ENCODE peak calls at places on chromosomes 4 and X, in seven cellular contexts. X is spleen; O is kidney glomerular epithelial cell; C is ureter; N is type B pancreatic cell; E is foreskin fibroblast; H is activated CD8-positive, alpha-beta memory T cell treated with anti-CD3 and anti-CD28 coated beads for 48 hours. R is an unnamed sample.

GRCh38 chr4:71132486-71132885 is 139.0 kb downstream of the DCK start:
- DNase-seq in X (no peak), O (no peak), C (no peak), N (no peak), E (no peak), H (no peak), R (no peak)

GRCh38 chrX:135112096-135112729 is 8.1 kb downstream of the ETDB start:
- DNase-seq in X (no peak), O (peak), C (no peak), N (no peak), E (peak), H (no peak), R (no peak)

GRCh38 chrX:37871626-37872302 is 24.4 kb upstream of the DYNLT3 start:
- DNase-seq in X (no peak), O (peak), C (no peak), N (no peak), E (peak), H (no peak), R (peak)

GRCh38 chrX:47796433-47796906 is 40.2 kb upstream of the ZNF81 start:
- DNase-seq in X (no peak), O (peak), C (no peak), N (no peak), E (peak), H (no peak), R (peak)

GRCh38 chr4:129218355-129218754 is 122.4 kb downstream of the C4orf33 start:
- DNase-seq in X (no peak), O (peak), C (no peak), N (no peak), E (no peak), H (no peak), R (no peak)

GRCh38 chr4:6909113-6909969 is at the start of gene TBC1D14:
- DNase-seq in X (peak), O (peak), C (peak), N (peak), E (peak), H (peak), R (peak)

GRCh38 chr4:174120446-174121142 is 162.9 kb downstream of the FBXO8 start:
- DNase-seq in X (no peak), O (peak), C (peak), N (no peak), E (peak), H (no peak), R (peak)

GRCh38 chr4:36349904-36350554 is 68.6 kb downstream of the DTHD1 start:
- DNase-seq in X (no peak), O (peak), C (no peak), N (no peak), E (no peak), H (no peak), R (no peak)

GRCh38 chr4:38967260-38968095 is 64.7 kb downstream of the TMEM156 start:
- DNase-seq in X (no peak), O (peak), C (no peak), N (no peak), E (peak), H (no peak), R (peak)

GRCh38 chr4:20992002-20992401 is 291.7 kb downstream of the PACRGL start:
- DNase-seq in X (no peak), O (no peak), C (no peak), N (no peak), E (no peak), H (no peak), R (no peak)

GRCh38 chr4:168218663-168219062 is 99.9 kb downstream of the DDX60 start:
- DNase-seq in X (no peak), O (peak), C (no peak), N (no peak), E (peak), H (no peak), R (peak)

GRCh38 chrX:10049246-10049645 is 82.1 kb downstream of the CLDN34 start:
- DNase-seq in X (no peak), O (no peak), C (no peak), N (no peak), E (no peak), H (no peak), R (no peak)

GRCh38 chr4:10965196-10965595 is 280.6 kb upstream of the CLNK start:
- DNase-seq in X (no peak), O (no peak), C (no peak), N (no peak), E (no peak), H (no peak), R (no peak)

GRCh38 chr4:4502694-4503311 is 39.0 kb downstream of the STX18 start:
- DNase-seq in X (no peak), O (no peak), C (no peak), N (no peak), E (no peak), H (no peak), R (no peak)

GRCh38 chr4:48898733-48899431 is 7.7 kb downstream of the OCIAD2 start:
- DNase-seq in X (no peak), O (no peak), C (no peak), N (no peak), E (no peak), H (no peak), R (no peak)

GRCh38 chr4:123701046-123701445 is 304.5 kb downstream of the SPRY1 start:
- DNase-seq in X (no peak), O (no peak), C (no peak), N (no peak), E (peak), H (no peak), R (no peak)

GRCh38 chr4:181008164-181008563 is 1235.0 kb upstream of the TENM3 start:
- DNase-seq in X (no peak), O (peak), C (no peak), N (no peak), E (no peak), H (no peak), R (no peak)

GRCh38 chrX:69501433-69501832 is 2.7 kb upstream of the NALF2 start:
- DNase-seq in X (no peak), O (no peak), C (no peak), N (no peak), E (no peak), H (no peak), R (no peak)

GRCh38 chr4:54189140-54189539 is 40.0 kb upstream of the PDGFRA start:
- DNase-seq in X (no peak), O (no peak), C (no peak), N (no peak), E (no peak), H (no peak), R (peak)

GRCh38 chr4:2790583-2791517 is 2.0 kb upstream of the SH3BP2 start:
- DNase-seq in X (peak), O (no peak), C (peak), N (no peak), E (no peak), H (no peak), R (no peak)

GRCh38 chrX:15468036-15468435 is 25.1 kb downstream of the PIR start:
- DNase-seq in X (no peak), O (no peak), C (peak), N (no peak), E (peak), H (no peak), R (peak)

GRCh38 chrX:104641176-104641575 is 75.2 kb downstream of the IL1RAPL2 start:
- DNase-seq in X (no peak), O (no peak), C (no peak), N (no peak), E (no peak), H (no peak), R (no peak)

GRCh38 chr4:159042097-159042605 is 60.7 kb upstream of the RAPGEF2 start:
- DNase-seq in X (no peak), O (no peak), C (no peak), N (no peak), E (no peak), H (no peak), R (no peak)

GRCh38 chr4:147969573-147969972 is 237.7 kb downstream of the ARHGAP10 start:
- DNase-seq in X (no peak), O (no peak), C (no peak), N (no peak), E (no peak), H (no peak), R (no peak)

GRCh38 chr4:134762053-134762452 is 560.5 kb upstream of the PABPC4L start:
- DNase-seq in X (no peak), O (no peak), C (no peak), N (no peak), E (no peak), H (no peak), R (no peak)

GRCh38 chr4:112706840-112707207 is 69.9 kb downstream of the LARP7 start:
- DNase-seq in X (no peak), O (no peak), C (no peak), N (no peak), E (no peak), H (no peak), R (no peak)

GRCh38 chr4:161936625-161937133 is 227.1 kb downstream of the FSTL5 start:
- DNase-seq in X (no peak), O (peak), C (no peak), N (no peak), E (peak), H (no peak), R (no peak)

GRCh38 chr4:54687887-54688841 is 30.4 kb downstream of the KIT start:
- DNase-seq in X (no peak), O (no peak), C (no peak), N (no peak), E (no peak), H (no peak), R (peak)

GRCh38 chr4:143085644-143086043 is 99.1 kb upstream of the USP38 start:
- DNase-seq in X (no peak), O (peak), C (no peak), N (no peak), E (no peak), H (no peak), R (no peak)

GRCh38 chr4:56252561-56253152 is 134.6 kb downstream of the AASDH start:
- DNase-seq in X (no peak), O (no peak), C (no peak), N (no peak), E (no peak), H (no peak), R (no peak)

GRCh38 chr4:6206771-6207290 is 6.5 kb upstream of the JAKMIP1 start:
- DNase-seq in X (no peak), O (no peak), C (no peak), N (no peak), E (no peak), H (no peak), R (no peak)

GRCh38 chrX:70769659-70770232 is 138.8 kb downstream of the TEX11 start:
- DNase-seq in X (no peak), O (peak), C (no peak), N (no peak), E (no peak), H (no peak), R (no peak)

GRCh38 chr4:2763511-2763967 is 7.4 kb upstream of the TNIP2 start:
- DNase-seq in X (peak), O (no peak), C (no peak), N (no peak), E (no peak), H (no peak), R (no peak)

GRCh38 chr4:4575284-4576211 is 33.7 kb upstream of the STX18 start:
- DNase-seq in X (peak), O (peak), C (peak), N (peak), E (peak), H (peak), R (peak)

GRCh38 chrX:154805696-154806091 is 409 bp upstream of the MPP1 start:
- DNase-seq in X (no peak), O (no peak), C (no peak), N (no peak), E (peak), H (no peak), R (peak)

GRCh38 chrX:139842326-139843175 is 90.3 kb downstream of the ATP11C start:
- DNase-seq in X (no peak), O (no peak), C (no peak), N (no peak), E (no peak), H (no peak), R (no peak)

GRCh38 chr4:158894826-158895225 is 126.0 kb downstream of the FNIP2 start:
- DNase-seq in X (no peak), O (no peak), C (no peak), N (no peak), E (no peak), H (no peak), R (no peak)

GRCh38 chr4:2484169-2484568 is 15.3 kb downstream of the RNF4 start:
- DNase-seq in X (no peak), O (no peak), C (no peak), N (no peak), E (no peak), H (no peak), R (no peak)

GRCh38 chr4:38292529-38292928 is 332.3 kb downstream of the PTTG2 start:
- DNase-seq in X (no peak), O (no peak), C (no peak), N (no peak), E (no peak), H (no peak), R (no peak)

R was measured in hepatic stellate cell.